ENCODE peak calls at places on chromosomes 12 and 14, in ten cellular contexts. R, W, N, F, T, X, O, D, S and C are unnamed samples.

GRCh38 chr14:90839889-90840266 is 23.6 kb upstream of the TTC7B start:
- DNase-seq in N (no peak), X (no peak), T (no peak), O (no peak), W (no peak), D (no peak), F (no peak), S (peak), R (no peak), C (no peak)

GRCh38 chr14:30143617-30144016 is 216.0 kb upstream of the PRKD1 start:
- DNase-seq in F (peak), X (peak), N (no peak), T (no peak), O (no peak), D (no peak), W (no peak), S (no peak), R (no peak), C (no peak)

GRCh38 chr12:62259311-62259992 is 752 bp upstream of the USP15 start:
- DNase-seq in X (no peak), S (no peak), T (no peak), N (no peak), W (no peak), D (no peak), F (no peak), R (no peak), O (peak), C (no peak)

GRCh38 chr14:51716610-51717009 is 64.9 kb downstream of the FRMD6 start:
- DNase-seq in R (no peak), W (no peak), N (no peak), T (no peak), X (no peak), F (no peak), D (no peak), S (no peak), O (peak), C (no peak)

GRCh38 chr12:63875703-63876102 is 31.2 kb downstream of the SRGAP1 start:
- DNase-seq in X (no peak), D (no peak), T (no peak), N (no peak), S (no peak), O (no peak), R (no peak), F (no peak), W (no peak), C (no peak)

GRCh38 chr14:24927809-24928208 is 122.1 kb downstream of the STXBP6 start:
- DNase-seq in O (no peak), F (no peak), W (no peak), R (no peak), X (no peak), D (no peak), T (no peak), S (no peak), N (no peak), C (no peak)

GRCh38 chr14:104161601-104162367 is 23.4 kb downstream of the KIF26A start:
- DNase-seq in X (no peak), R (no peak), S (no peak), T (no peak), D (no peak), F (no peak), O (no peak), N (no peak), W (no peak), C (no peak)

GRCh38 chr12:52370906-52371608 is 3.8 kb upstream of the KRT85 start:
- DNase-seq in W (peak), D (no peak), F (no peak), X (peak), R (no peak), T (no peak), O (no peak), N (peak), S (peak), C (no peak)

GRCh38 chr14:20679907-20680306 is 4.5 kb upstream of the RNASE4 start:
- DNase-seq in T (no peak), O (peak), D (no peak), N (no peak), X (peak), S (no peak), R (no peak), F (peak), W (no peak), C (peak)

GRCh38 chr12:96210376-96211055 is 16.3 kb downstream of the ELK3 start:
- DNase-seq in W (no peak), F (no peak), R (no peak), T (no peak), D (no peak), O (no peak), S (no peak), N (no peak), X (no peak), C (no peak)

GRCh38 chr14:31291210-31291609 is 83.6 kb upstream of the HECTD1 start:
- DNase-seq in N (no peak), R (no peak), X (no peak), O (no peak), S (no peak), D (no peak), T (no peak), F (peak), W (no peak), C (peak)

GRCh38 chr12:110349096-110349495 is 54.4 kb downstream of the ANAPC7 start:
- DNase-seq in N (no peak), D (no peak), O (no peak), S (no peak), X (no peak), T (no peak), W (no peak), R (no peak), F (no peak), C (no peak)

GRCh38 chr14:58072288-58073071 is 79.5 kb downstream of the ARMH4 start:
- DNase-seq in N (peak), W (peak), X (peak), F (peak), T (peak), O (peak), R (no peak), D (peak), S (peak), C (peak)

GRCh38 chr14:88013750-88014349 is 8.9 kb downstream of the GPR65 start:
- DNase-seq in R (peak), T (peak), X (peak), O (peak), D (peak), F (peak), S (peak), W (peak), N (peak), C (peak)

GRCh38 chr14:34227834-34228662 is 234.0 kb downstream of the SPTSSA start:
- DNase-seq in D (peak), F (peak), O (peak), X (peak), W (peak), T (peak), S (peak), R (peak), N (no peak), C (no peak)

GRCh38 chr12:114430306-114430705 is 24.4 kb upstream of the TBX5 start:
- DNase-seq in X (peak), S (no peak), D (no peak), F (no peak), R (no peak), N (no peak), O (peak), T (no peak), W (no peak), C (no peak)

GRCh38 chr12:131912526-131913274 is 16.4 kb upstream of the PUS1 start:
- DNase-seq in T (peak), F (peak), R (no peak), W (peak), O (peak), N (peak), D (no peak), X (peak), S (peak), C (peak)

GRCh38 chr12:22709292-22709691 is 84.3 kb downstream of the ETNK1 start:
- DNase-seq in R (no peak), X (peak), D (no peak), T (no peak), W (no peak), F (peak), N (no peak), O (peak), S (no peak), C (no peak)

GRCh38 chr14:93462479-93462878 is 31.7 kb downstream of the UNC79 start:
- DNase-seq in W (no peak), F (no peak), X (no peak), O (no peak), T (no peak), S (no peak), R (no peak), D (no peak), N (no peak), C (no peak)

GRCh38 chr12:3076730-3077571 is at the start of gene TSPAN9:
- DNase-seq in R (peak), W (peak), T (peak), S (peak), N (peak), D (peak), O (peak), F (peak), X (peak), C (peak)

GRCh38 chr12:128811806-128812205 is 12.0 kb downstream of the SLC15A4 start:
- DNase-seq in F (no peak), R (no peak), D (no peak), T (no peak), W (no peak), X (no peak), N (no peak), O (no peak), S (no peak), C (no peak)

GRCh38 chr12:1360812-1361211 is 233.6 kb downstream of the FBXL14 start:
- DNase-seq in N (no peak), T (no peak), D (no peak), F (peak), S (no peak), R (no peak), O (no peak), W (no peak), X (peak), C (no peak)

GRCh38 chr14:79057333-79057732 is 887.2 kb downstream of the NRXN3 start:
- DNase-seq in T (no peak), O (no peak), N (no peak), S (no peak), R (no peak), W (no peak), X (no peak), F (peak), D (no peak), C (no peak)

GRCh38 chr12:69240625-69240984 is 1.2 kb downstream of the CPSF6 start:
- DNase-seq in N (no peak), X (no peak), F (no peak), D (no peak), S (no peak), R (no peak), W (no peak), O (no peak), T (no peak), C (no peak)

GRCh38 chr14:101964297-101965144 is at the start of gene DYNC1H1:
- DNase-seq in W (peak), R (peak), X (peak), D (peak), S (peak), F (peak), O (peak), T (peak), N (peak), C (peak)

GRCh38 chr12:50397122-50397650 is 777 bp upstream of the FAM186A start:
- DNase-seq in N (no peak), S (no peak), F (no peak), T (no peak), O (no peak), R (no peak), D (no peak), X (peak), W (no peak), C (no peak)

GRCh38 chr14:56809262-56810215 is 740 bp downstream of the OTX2 start:
- DNase-seq in X (no peak), T (no peak), N (no peak), D (no peak), S (no peak), R (no peak), W (no peak), O (no peak), F (no peak), C (no peak)

GRCh38 chr14:68306265-68306933 is 486.5 kb downstream of the ZFP36L1 start:
- DNase-seq in O (no peak), T (no peak), S (no peak), N (no peak), W (no peak), R (no peak), D (no peak), X (no peak), F (no peak), C (no peak)

GRCh38 chr14:92380131-92380530 is 57.2 kb downstream of the SLC24A4 start:
- DNase-seq in O (no peak), S (no peak), R (no peak), T (no peak), W (no peak), D (no peak), F (no peak), X (no peak), N (no peak), C (no peak)

GRCh38 chr14:92384461-92385133 is 61.6 kb downstream of the SLC24A4 start:
- DNase-seq in X (no peak), W (no peak), S (no peak), N (no peak), D (no peak), O (no peak), T (no peak), R (no peak), F (no peak), C (no peak)

GRCh38 chr14:92380582-92380981 is 57.6 kb downstream of the SLC24A4 start:
- DNase-seq in W (no peak), D (no peak), O (no peak), N (no peak), T (no peak), R (no peak), X (no peak), F (no peak), S (no peak), C (no peak)

GRCh38 chr14:92385561-92385960 is 62.6 kb downstream of the SLC24A4 start:
- DNase-seq in D (no peak), O (no peak), N (no peak), S (no peak), R (no peak), F (no peak), X (no peak), T (no peak), W (no peak), C (no peak)

DNA sequence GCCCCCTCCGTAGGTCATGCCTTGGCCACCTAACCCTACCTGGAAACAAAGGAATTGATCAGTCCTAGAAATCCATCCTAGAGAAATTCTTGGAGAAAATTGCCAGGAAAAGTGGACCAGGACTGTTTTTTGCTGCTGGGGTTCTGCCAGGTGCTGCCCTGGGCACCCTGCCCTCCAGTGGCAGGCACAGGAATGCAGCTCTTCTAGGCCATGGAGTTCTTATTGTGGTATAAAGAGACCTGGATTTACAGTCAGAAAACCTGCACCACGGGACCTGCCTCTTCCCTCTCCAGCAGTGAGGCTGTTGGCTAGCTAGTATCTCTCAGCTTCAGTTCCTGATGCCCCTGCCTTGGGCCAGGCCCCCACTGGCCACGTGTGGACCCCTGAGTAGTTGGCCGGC is 59.7 kb downstream of the SLC24A4 start:
- DNase-seq in F (no peak), O (peak), W (no peak), T (no peak), X (no peak), R (no peak), D (no peak), S (no peak), N (no peak), C (peak)
- TF ChIP-seq CTCF in F (peak), O (peak), W (peak), T (no peak), X (peak), R (no peak), D (peak), S (no peak), N (no peak), C (peak)

GRCh38 chr14:82003418-82003817 is 469.8 kb upstream of the SEL1L start:
- DNase-seq in T (no peak), R (no peak), N (no peak), D (no peak), O (no peak), S (no peak), W (no peak), F (no peak), X (no peak), C (no peak)
- TF ChIP-seq CTCF in T (no peak), R (no peak), N (no peak), D (no peak), O (no peak), S (no peak), W (no peak), F (no peak), X (no peak), C (no peak)

DNA sequence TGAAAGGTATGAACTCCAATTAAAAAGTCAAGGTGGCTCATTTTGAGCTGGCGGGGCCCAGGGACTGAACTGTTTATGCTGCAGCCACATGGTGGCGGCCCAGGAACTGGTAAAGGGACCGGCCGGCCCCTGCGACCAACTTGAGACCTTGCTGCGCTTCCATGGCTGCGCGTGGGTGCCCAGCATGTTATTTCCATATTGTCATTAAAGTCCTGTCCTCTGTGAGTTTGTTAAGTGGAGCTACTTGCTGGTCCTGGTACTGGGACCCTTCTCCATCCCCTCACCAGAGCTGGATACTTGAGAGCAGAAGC is 62.3 kb downstream of the BEGAIN start:
- DNase-seq in N (no peak), R (no peak), W (no peak), T (peak), X (no peak), O (no peak), S (no peak), D (peak), F (no peak), C (no peak)
- TF ChIP-seq CTCF in N (no peak), R (no peak), W (no peak), T (no peak), X (peak), O (no peak), S (no peak), D (peak), F (peak), C (peak)

DNA sequence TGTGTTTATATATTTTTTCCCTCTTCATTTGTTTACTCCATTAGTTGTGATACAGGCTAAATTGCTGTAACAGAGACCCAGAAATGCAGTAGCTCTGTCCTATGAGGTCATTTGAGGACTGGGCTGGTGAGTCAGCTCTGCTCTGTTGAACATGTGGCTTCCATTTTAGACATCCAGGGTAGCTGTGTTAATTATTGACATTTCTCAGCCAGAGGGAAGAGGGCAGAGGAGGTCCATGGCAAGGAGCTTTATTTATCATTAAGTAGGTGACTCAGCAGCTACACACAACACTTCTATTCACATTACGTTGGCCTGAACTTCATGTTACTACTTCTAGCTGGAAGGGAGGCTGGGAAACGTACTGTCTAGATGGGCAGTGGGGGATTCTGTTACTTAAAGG is 85.4 kb downstream of the PTCSC3 start:
- DNase-seq in W (no peak), O (peak), N (no peak), T (peak), F (peak), D (no peak), S (no peak), X (peak), R (no peak), C (peak)
- TF ChIP-seq CTCF in W (no peak), O (no peak), N (no peak), T (no peak), F (no peak), D (no peak), S (no peak), X (no peak), R (no peak), C (no peak)

GRCh38 chr14:28412076-28412475 is 354.5 kb upstream of the FOXG1 start:
- DNase-seq in O (no peak), R (no peak), X (peak), S (no peak), W (no peak), D (no peak), N (no peak), F (no peak), T (no peak), C (no peak)
- TF ChIP-seq CTCF in O (no peak), R (no peak), X (no peak), S (no peak), W (no peak), D (no peak), N (no peak), F (no peak), T (no peak), C (no peak)

GRCh38 chr14:36069535-36069900 is 107.0 kb downstream of the PTCSC3 start:
- DNase-seq in S (no peak), X (peak), O (peak), W (no peak), F (peak), T (peak), N (no peak), D (peak), R (peak), C (peak)
- TF ChIP-seq CTCF in S (no peak), X (peak), O (peak), W (peak), F (peak), T (peak), N (no peak), D (peak), R (peak), C (peak)

DNA sequence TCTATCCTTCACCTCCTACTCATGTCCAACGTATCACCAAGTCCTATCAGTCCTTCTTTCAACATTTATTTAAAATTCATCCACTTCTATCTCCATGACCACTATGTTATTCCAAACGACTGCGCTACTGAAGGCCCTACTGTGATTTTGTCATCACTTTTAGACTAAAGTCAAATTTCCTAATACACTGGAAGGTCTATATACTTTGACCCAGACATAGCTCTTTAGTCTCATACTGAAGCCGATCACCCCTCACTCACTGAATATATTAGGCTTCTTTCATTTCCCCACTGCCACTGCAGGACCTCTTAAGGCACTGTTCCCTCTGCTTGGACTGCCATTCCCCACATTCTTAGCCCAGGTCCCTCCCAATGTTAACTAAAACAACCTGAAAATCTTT is 25.6 kb downstream of the SLC38A4 start:
- DNase-seq in D (no peak), X (no peak), T (no peak), R (no peak), O (no peak), S (no peak), N (no peak), W (no peak), F (no peak), C (no peak)
- TF ChIP-seq CTCF in D (no peak), X (no peak), T (no peak), R (no peak), O (no peak), S (no peak), N (no peak), W (no peak), F (no peak), C (no peak)

DNA sequence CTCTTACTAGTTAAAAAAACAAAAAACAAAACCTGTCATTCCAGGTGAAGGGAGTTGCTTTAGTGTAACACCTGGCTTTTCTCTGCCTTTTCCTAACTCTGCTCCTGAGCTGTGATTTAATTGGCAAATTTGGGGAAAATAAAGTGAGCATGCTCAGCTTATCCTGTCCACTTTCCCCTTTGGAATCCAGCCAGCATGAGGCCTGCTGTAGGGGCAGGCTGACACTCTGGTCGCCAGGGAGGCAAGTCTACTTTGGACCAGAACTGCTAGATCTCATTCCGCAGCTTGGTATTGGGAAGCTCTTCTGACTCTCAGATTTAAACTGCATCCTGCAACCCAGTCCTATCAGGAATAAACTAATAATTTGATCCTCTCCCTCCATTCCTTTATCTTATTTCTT is 30.1 kb downstream of the CDKN1B start:
- DNase-seq in T (no peak), N (peak), D (no peak), R (no peak), W (no peak), O (no peak), S (no peak), X (no peak), F (no peak), C (no peak)
- TF ChIP-seq CTCF in T (no peak), N (no peak), D (no peak), R (no peak), W (no peak), O (no peak), S (no peak), X (no peak), F (no peak), C (no peak)